ENCODE peak calls at places on chromosomes 11 and 22, in seven cellular contexts. H is NCI-H2029; O is naive thymus-derived CD4-positive, alpha-beta T cell; Y is T-helper 9 cell; X is substantia nigra; I is epithelial cell of prostate; Z is Right ventricle myocardium superior. K is an unnamed sample.
A peak's percentile ranks its signal among the peaks of the same experiment; 100 is the strongest.

GRCh38 chr11:103812680-103813079 is 223.8 kb upstream of the DDI1 start:
- DNase-seq in H (no peak), O (no peak), Y (no peak), X (no peak), I (no peak), Z (no peak), K (no peak)

GRCh38 chr11:30585067-30585891 is 874 bp downstream of the MPPED2 start:
- DNase-seq in H (no peak), O (no peak), Y (no peak), X (peak; percentile 20), I (no peak), Z (peak; percentile 62), K (peak; percentile 45)

GRCh38 chr11:36075053-36075452 is 131.2 kb downstream of the LDLRAD3 start:
- DNase-seq in H (no peak), O (no peak), Y (no peak), X (no peak), I (no peak), Z (no peak), K (no peak)

GRCh38 chr22:25702046-25702445 is 39.9 kb upstream of the MYO18B start:
- DNase-seq in H (peak; percentile 8), O (no peak), Y (no peak), X (no peak), I (no peak), Z (no peak), K (no peak)

GRCh38 chr11:115616941-115617340 is 112.7 kb upstream of the CADM1 start:
- DNase-seq in H (no peak), O (no peak), Y (no peak), X (no peak), I (no peak), Z (peak; percentile 54), K (no peak)

GRCh38 chr11:128627666-128628342 is 40.4 kb upstream of the ETS1 start:
- DNase-seq in H (no peak), O (no peak), Y (no peak), X (no peak), I (no peak), Z (no peak), K (no peak)

GRCh38 chr11:26827567-26828037 is 105.7 kb upstream of the SLC5A12 start:
- DNase-seq in H (no peak), O (no peak), Y (no peak), X (no peak), I (no peak), Z (no peak), K (no peak)

GRCh38 chr11:33835143-33835878 is 56.6 kb downstream of the LMO2 start:
- DNase-seq in H (no peak), O (no peak), Y (no peak), X (no peak), I (peak; percentile 54), Z (no peak), K (no peak)

K was measured in putamen.